ENCODE peak calls at places on chromosomes 13 and 19, in four cellular contexts. One of them, this sample, is unnamed.

GRCh38 chr19:14954071-14954655 is 12.9 kb downstream of the OR7C2 start:
- DNase-seq in A549: no peak
- DNase-seq in K562: peak
- DNase-seq in HepG2: no peak
- DNase-seq in this sample: peak

GRCh38 chr19:14149011-14149410 is 12.6 kb upstream of the ASF1B start:
- DNase-seq in A549: no peak
- DNase-seq in K562: no peak
- DNase-seq in HepG2: no peak
- DNase-seq in this sample: peak

GRCh38 chr13:24087611-24088235 is 72.8 kb upstream of the SPATA13 start:
- DNase-seq in A549: no peak
- DNase-seq in K562: no peak
- DNase-seq in HepG2: peak
- DNase-seq in this sample: no peak

GRCh38 chr13:80297094-80297493 is 43.8 kb downstream of the SPRY2 start:
- DNase-seq in A549: no peak
- DNase-seq in K562: no peak
- DNase-seq in HepG2: no peak
- DNase-seq in this sample: peak

GRCh38 chr13:61095885-61096284 is 319.8 kb downstream of the PCDH20 start:
- DNase-seq in A549: no peak
- DNase-seq in K562: no peak
- DNase-seq in HepG2: no peak
- DNase-seq in this sample: no peak

GRCh38 chr13:21579754-21580316 is 24.1 kb downstream of the MICU2 start:
- DNase-seq in A549: no peak
- DNase-seq in K562: no peak
- DNase-seq in HepG2: no peak
- DNase-seq in this sample: no peak

GRCh38 chr13:62294210-62294609 is 878.6 kb upstream of the PCDH20 start:
- DNase-seq in A549: no peak
- DNase-seq in K562: no peak
- DNase-seq in HepG2: no peak
- DNase-seq in this sample: no peak

GRCh38 chr13:77415253-77416127 is 88.6 kb upstream of the MYCBP2 start:
- DNase-seq in A549: no peak
- DNase-seq in K562: no peak
- DNase-seq in HepG2: no peak
- DNase-seq in this sample: no peak

GRCh38 chr13:46184277-46184699 is 2.3 kb upstream of the LCP1 start:
- DNase-seq in A549: peak
- DNase-seq in K562: peak
- DNase-seq in HepG2: peak
- DNase-seq in this sample: peak

GRCh38 chr19:47310819-47311218 is 1.2 kb downstream of the C5AR1 start:
- DNase-seq in A549: peak
- DNase-seq in K562: no peak
- DNase-seq in HepG2: peak
- DNase-seq in this sample: no peak

GRCh38 chr19:56015756-56016155 is 29.2 kb downstream of the NLRP5 start:
- DNase-seq in A549: no peak
- DNase-seq in K562: peak
- DNase-seq in HepG2: peak
- DNase-seq in this sample: no peak

GRCh38 chr13:102814793-102815192 is 15.9 kb downstream of the BIVM start:
- DNase-seq in A549: no peak
- DNase-seq in K562: no peak
- DNase-seq in HepG2: no peak
- DNase-seq in this sample: no peak

GRCh38 chr13:48393698-48394085 is 19.2 kb downstream of the LPAR6 start:
- DNase-seq in A549: no peak
- DNase-seq in K562: no peak
- DNase-seq in HepG2: no peak
- DNase-seq in this sample: no peak

GRCh38 chr13:44140146-44140545 is 233.5 kb upstream of the SERP2 start:
- DNase-seq in A549: no peak
- DNase-seq in K562: no peak
- DNase-seq in HepG2: peak
- DNase-seq in this sample: peak

GRCh38 chr13:80442613-80443012 is 101.7 kb upstream of the SPRY2 start:
- DNase-seq in A549: no peak
- DNase-seq in K562: no peak
- DNase-seq in HepG2: no peak
- DNase-seq in this sample: no peak

GRCh38 chr13:106034201-106034600 is 501.3 kb downstream of the EFNB2 start:
- DNase-seq in A549: no peak
- DNase-seq in K562: no peak
- DNase-seq in HepG2: no peak
- DNase-seq in this sample: no peak

GRCh38 chr19:47302249-47302648 is 7.4 kb upstream of the C5AR1 start:
- DNase-seq in A549: no peak
- DNase-seq in K562: no peak
- DNase-seq in HepG2: no peak
- DNase-seq in this sample: no peak

GRCh38 chr13:113739527-113740285 is 19.3 kb upstream of the TMEM255B start:
- DNase-seq in A549: no peak
- DNase-seq in K562: no peak
- DNase-seq in HepG2: no peak
- DNase-seq in this sample: no peak

GRCh38 chr13:101265934-101266333 is 150.4 kb downstream of the NALCN start:
- DNase-seq in A549: no peak
- DNase-seq in K562: no peak
- DNase-seq in HepG2: no peak
- DNase-seq in this sample: no peak

GRCh38 chr13:32212420-32212819 is 102.7 kb downstream of the ZAR1L start:
- DNase-seq in A549: no peak
- DNase-seq in K562: no peak
- DNase-seq in HepG2: no peak
- DNase-seq in this sample: no peak

GRCh38 chr19:13091400-13092161 is 11.1 kb downstream of the LYL1 start:
- DNase-seq in A549: no peak
- DNase-seq in K562: no peak
- DNase-seq in HepG2: no peak
- DNase-seq in this sample: peak

GRCh38 chr13:25752957-25753540 is 298.8 kb downstream of the SHISA2 start:
- DNase-seq in A549: no peak
- DNase-seq in K562: no peak
- DNase-seq in HepG2: no peak
- DNase-seq in this sample: no peak

GRCh38 chr19:58166268-58166667 is 15.7 kb upstream of the ZNF329 start:
- DNase-seq in A549: no peak
- DNase-seq in K562: no peak
- DNase-seq in HepG2: no peak
- DNase-seq in this sample: no peak

GRCh38 chr13:44843403-44843802 is 145.9 kb downstream of the NUFIP1 start:
- DNase-seq in A549: no peak
- DNase-seq in K562: no peak
- DNase-seq in HepG2: no peak
- DNase-seq in this sample: no peak

GRCh38 chr19:34351382-34351802 is 13.6 kb upstream of the GPI start:
- DNase-seq in A549: no peak
- DNase-seq in K562: no peak
- DNase-seq in HepG2: no peak
- DNase-seq in this sample: no peak

GRCh38 chr19:5186293-5187050 is 154.1 kb downstream of the PTPRS start:
- DNase-seq in A549: no peak
- DNase-seq in K562: no peak
- DNase-seq in HepG2: no peak
- DNase-seq in this sample: no peak

GRCh38 chr13:110509971-110510786 is 51.3 kb downstream of the RAB20 start:
- DNase-seq in A549: no peak
- DNase-seq in K562: peak
- DNase-seq in HepG2: no peak
- DNase-seq in this sample: no peak

GRCh38 chr13:106187092-106187491 is 348.4 kb downstream of the EFNB2 start:
- DNase-seq in A549: no peak
- DNase-seq in K562: no peak
- DNase-seq in HepG2: no peak
- DNase-seq in this sample: no peak

GRCh38 chr13:64791373-64791772 is 2438.8 kb downstream of the PCDH9 start:
- DNase-seq in A549: no peak
- DNase-seq in K562: no peak
- DNase-seq in HepG2: no peak
- DNase-seq in this sample: no peak

GRCh38 chr13:111252449-111253124 is 67.9 kb upstream of the TEX29 start:
- DNase-seq in A549: no peak
- DNase-seq in K562: no peak
- DNase-seq in HepG2: no peak
- DNase-seq in this sample: no peak

DNA sequence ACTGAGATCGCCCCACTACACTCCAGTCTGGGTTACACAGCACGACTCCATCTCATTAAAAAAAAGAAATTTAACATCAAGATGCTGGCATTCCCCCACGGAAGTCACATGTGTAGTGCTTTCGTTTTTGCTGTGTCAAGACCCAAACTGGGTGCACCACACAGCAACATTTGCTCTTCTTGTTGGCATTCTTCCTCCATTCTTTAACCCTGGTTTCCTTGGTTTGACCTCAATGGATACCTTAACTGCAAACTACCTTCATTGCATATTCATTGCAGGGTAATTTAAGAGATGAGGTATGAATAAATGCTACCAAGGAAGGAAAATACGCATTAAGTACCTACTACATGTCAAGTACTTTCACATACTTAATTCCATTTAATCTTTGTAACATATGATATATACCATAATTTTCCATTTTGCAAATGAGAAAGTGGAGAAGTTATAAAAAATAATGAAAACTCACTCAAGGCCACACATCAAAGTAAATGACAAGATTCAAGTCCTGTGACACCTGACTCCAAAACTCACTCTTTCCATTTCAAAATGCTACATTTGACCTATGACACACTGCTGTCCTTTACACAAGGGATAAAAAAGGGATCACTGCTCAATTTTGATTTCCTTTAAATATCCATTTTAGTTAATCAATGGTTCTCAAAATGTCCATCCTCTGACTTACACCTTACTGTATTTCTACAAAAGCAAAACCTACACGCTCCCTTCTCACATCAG is 59.2 kb downstream of the STK24 start:
- DNase-seq in A549: no peak
- DNase-seq in K562: no peak
- DNase-seq in HepG2: no peak
- DNase-seq in this sample: no peak
- TF ChIP-seq HMGXB4 in A549: no peak
- TF ChIP-seq HMGXB4 in K562: no peak
- TF ChIP-seq HMGXB4 in HepG2: no peak
- TF ChIP-seq HMGXB4 in this sample: no peak

GRCh38 chr19:10553943-10554381 is 10.3 kb downstream of the ATG4D start:
- DNase-seq in A549: no peak
- DNase-seq in K562: no peak
- DNase-seq in HepG2: no peak
- DNase-seq in this sample: no peak
- TF ChIP-seq HMGXB4 in A549: no peak
- TF ChIP-seq HMGXB4 in K562: no peak
- TF ChIP-seq HMGXB4 in HepG2: no peak
- TF ChIP-seq HMGXB4 in this sample: no peak

GRCh38 chr13:95485518-95486144 is 66.9 kb upstream of the CLDN10 start:
- DNase-seq in A549: no peak
- DNase-seq in K562: no peak
- DNase-seq in HepG2: no peak
- DNase-seq in this sample: no peak
- TF ChIP-seq HMGXB4 in A549: no peak
- TF ChIP-seq HMGXB4 in K562: no peak
- TF ChIP-seq HMGXB4 in HepG2: no peak
- TF ChIP-seq HMGXB4 in this sample: no peak

DNA sequence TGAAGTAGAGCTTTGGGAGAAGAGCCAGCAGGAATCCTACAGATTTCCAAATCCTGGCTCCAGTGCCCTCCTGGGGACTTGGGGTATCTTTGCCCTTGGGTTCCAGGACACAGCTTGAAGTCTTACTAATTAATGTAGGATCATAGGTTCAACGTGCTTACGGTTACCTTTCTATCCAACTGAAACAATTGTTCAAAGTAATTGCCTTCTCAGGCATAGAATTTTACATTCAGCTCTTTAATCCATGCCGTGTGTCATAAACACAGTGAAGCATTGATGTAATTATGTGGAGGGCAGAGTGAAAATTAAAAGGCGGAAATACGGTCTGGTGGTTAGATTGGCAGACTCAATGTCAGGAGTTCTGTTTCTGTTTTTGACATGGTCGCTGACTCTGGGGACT is 170.4 kb downstream of the COG6 start:
- DNase-seq in A549: no peak
- DNase-seq in K562: no peak
- DNase-seq in HepG2: no peak
- DNase-seq in this sample: no peak
- TF ChIP-seq HMGXB4 in A549: no peak
- TF ChIP-seq HMGXB4 in K562: no peak
- TF ChIP-seq HMGXB4 in HepG2: no peak
- TF ChIP-seq HMGXB4 in this sample: no peak

GRCh38 chr19:18055967-18056366 is 30.8 kb downstream of the IL12RB1 start:
- DNase-seq in A549: no peak
- DNase-seq in K562: no peak
- DNase-seq in HepG2: no peak
- DNase-seq in this sample: no peak

GRCh38 chr19:18057557-18057956 is 29.2 kb downstream of the IL12RB1 start:
- DNase-seq in A549: no peak
- DNase-seq in K562: no peak
- DNase-seq in HepG2: no peak
- DNase-seq in this sample: no peak

GRCh38 chr19:18053571-18054219 is 33.0 kb downstream of the IL12RB1 start:
- DNase-seq in A549: no peak
- DNase-seq in K562: no peak
- DNase-seq in HepG2: no peak
- DNase-seq in this sample: no peak

GRCh38 chr19:18049390-18049789 is 37.3 kb downstream of the IL12RB1 start:
- DNase-seq in A549: no peak
- DNase-seq in K562: no peak
- DNase-seq in HepG2: no peak
- DNase-seq in this sample: no peak

DNA sequence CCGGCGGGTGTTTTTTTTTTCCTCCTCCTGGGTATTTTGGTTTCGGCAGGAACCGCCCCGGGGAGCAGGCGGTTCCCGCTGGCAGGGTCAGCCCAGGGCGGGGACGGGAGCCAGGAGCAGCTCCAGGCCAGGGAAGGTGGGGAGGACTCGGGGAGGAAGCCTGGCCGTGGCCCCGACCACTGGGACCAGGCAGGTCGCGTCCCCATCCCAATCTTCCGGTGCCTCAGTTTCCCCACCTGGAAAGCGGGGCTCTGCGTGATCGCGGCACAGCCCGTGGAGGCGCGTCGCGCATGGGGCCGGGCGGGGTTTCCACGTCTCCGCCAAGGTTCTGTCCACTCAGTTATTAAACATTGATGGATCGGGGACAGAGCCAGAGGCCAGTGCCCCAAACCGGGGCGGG is 34.8 kb downstream of the IL12RB1 start:
- DNase-seq in A549: no peak
- DNase-seq in K562: no peak
- DNase-seq in HepG2: no peak
- DNase-seq in this sample: no peak
- TF ChIP-seq HMGXB4 in A549: no peak
- TF ChIP-seq HMGXB4 in K562: no peak
- TF ChIP-seq HMGXB4 in HepG2: no peak
- TF ChIP-seq HMGXB4 in this sample: no peak

This sample was measured in WTC11.